ENCODE peak calls at places on chromosomes 6 and 20, in five cellular contexts. Z is Right ventricle myocardium superior, U is NCI-H345, P is SW 1271, R is endothelial cell of umbilical vein. K is an unnamed sample.

GRCh38 chr20:59604770-59605665 is 678 bp downstream of the PHACTR3 start:
- DNase-seq in P (no peak), R (no peak), Z (no peak), U (no peak), K (no peak)

GRCh38 chr6:53809691-53810090 is 14.9 kb downstream of the LRRC1 start:
- DNase-seq in Z (no peak), U (no peak), R (no peak), P (no peak), K (no peak)

GRCh38 chr20:9388160-9388825 is 126.1 kb upstream of the LAMP5 start:
- DNase-seq in U (no peak), R (no peak), Z (no peak), P (no peak), K (no peak)

GRCh38 chr6:136253734-136254133 is 3.6 kb upstream of the MTFR2 start:
- DNase-seq in U (no peak), R (no peak), Z (no peak), P (no peak), K (no peak)

GRCh38 chr6:26388441-26388840 is 5.5 kb downstream of the BTN2A2 start:
- DNase-seq in P (no peak), Z (no peak), U (no peak), R (no peak), K (no peak)

GRCh38 chr6:49582529-49582928 is 32.1 kb downstream of the C6orf141 start:
- DNase-seq in Z (no peak), U (no peak), R (no peak), P (no peak), K (no peak)

GRCh38 chr6:78947962-78948361 is 80.6 kb downstream of the IRAK1BP1 start:
- DNase-seq in P (no peak), U (no peak), R (peak; percentile 59), Z (no peak), K (no peak)

GRCh38 chr6:81751388-81752083 is 945 bp downstream of the TENT5A start:
- DNase-seq in R (peak; percentile 37), Z (peak; percentile 87), P (no peak), U (peak; percentile 42), K (no peak)

GRCh38 chr20:43666376-43667328 is at the start of gene MYBL2:
- DNase-seq in R (peak; percentile 48), Z (peak; percentile 63), P (no peak), U (peak; percentile 81), K (no peak)

GRCh38 chr6:91895592-91895991 is 1308.7 kb upstream of the MAP3K7 start:
- DNase-seq in U (no peak), P (no peak), R (no peak), Z (no peak), K (no peak)

GRCh38 chr6:3090013-3090412 is 21.7 kb downstream of the RIPK1 start:
- DNase-seq in U (no peak), Z (no peak), P (no peak), R (no peak), K (no peak)

GRCh38 chr20:48826883-48827771 is 672 bp downstream of the PREX1 start:
- DNase-seq in R (peak; percentile 53), U (no peak), P (no peak), Z (peak; percentile 59), K (no peak)

GRCh38 chr6:80348263-80348662 is 241.8 kb downstream of the BCKDHB start:
- DNase-seq in Z (no peak), R (no peak), P (no peak), U (no peak), K (no peak)

GRCh38 chr20:18623156-18623555 is 35.3 kb downstream of the DTD1 start:
- DNase-seq in Z (no peak), U (no peak), P (no peak), R (no peak), K (no peak)

GRCh38 chr6:23027281-23027680 is 457.9 kb downstream of the HDGFL1 start:
- DNase-seq in U (peak; percentile 78), R (no peak), P (no peak), Z (no peak), K (no peak)

GRCh38 chr20:45337367-45338120 is 10.7 kb downstream of the SDC4 start:
- DNase-seq in P (no peak), Z (peak; percentile 70), R (no peak), U (no peak), K (no peak)